ENCODE peak calls at places on chromosomes 16 and 17, in six cellular contexts. F is myocyte, C is iris pigment epithelial cell, B is Ammon's horn, E is RPMI7951, G is NCI-H1105. N is an unnamed sample.

GRCh38 chr17:39674702-39675389 is 6.6 kb downstream of the PNMT start:
- DNase-seq in F (peak; percentile 37), C (no peak), B (no peak), E (no peak), G (no peak), N (no peak)

GRCh38 chr16:1787322-1788094 is 4.7 kb downstream of the NUBP2 start:
- DNase-seq in F (no peak), C (no peak), B (no peak), E (no peak), G (no peak), N (no peak)

GRCh38 chr17:61188081-61188480 is 211.6 kb upstream of the TBX2 start:
- DNase-seq in F (no peak), C (no peak), B (no peak), E (no peak), G (no peak), N (no peak)

GRCh38 chr16:70689035-70689969 is 3.4 kb upstream of the MTSS2 start:
- DNase-seq in F (peak; percentile 86), C (no peak), B (no peak), E (no peak), G (no peak), N (no peak)

GRCh38 chr17:15910791-15911190 is 34.1 kb upstream of the ADORA2B start:
- DNase-seq in F (peak; percentile 67), C (peak; percentile 27), B (no peak), E (peak; percentile 43), G (no peak), N (no peak)

GRCh38 chr16:68070811-68071546 is 14.2 kb upstream of the NFATC3 start:
- DNase-seq in F (no peak), C (no peak), B (no peak), E (no peak), G (no peak), N (no peak)

GRCh38 chr17:49003557-49004511 is 6.6 kb downstream of the IGF2BP1 start:
- DNase-seq in F (peak; percentile 61), C (peak; percentile 52), B (no peak), E (peak; percentile 39), G (no peak), N (no peak)

GRCh38 chr16:15900901-15901465 is 12.6 kb upstream of the CEP20 start:
- DNase-seq in F (no peak), C (no peak), B (no peak), E (no peak), G (no peak), N (no peak)

GRCh38 chr17:350706-351435 is 1.7 kb downstream of the RPH3AL start:
- DNase-seq in F (peak; percentile 91), C (no peak), B (peak; percentile 79), E (peak; percentile 79), G (no peak), N (no peak)

GRCh38 chr16:87337247-87337646 is 20.1 kb upstream of the C16orf95 start:
- DNase-seq in F (no peak), C (no peak), B (no peak), E (no peak), G (no peak), N (no peak)

GRCh38 chr16:27311449-27311831 is 2.3 kb upstream of the IL4R start:
- DNase-seq in F (no peak), C (no peak), B (peak; percentile 23), E (no peak), G (no peak), N (no peak)

GRCh38 chr16:14472357-14472756 is 157.7 kb downstream of the PARN start:
- DNase-seq in F (no peak), C (no peak), B (no peak), E (no peak), G (no peak), N (no peak)

N was measured in NCI-H2227 treated with DMSO at 0.1 percent for 48 hours.